ENCODE peak calls at places on chromosomes 6 and 20, in four cellular contexts. G is LoVo; O is effector CD4-positive, alpha-beta T cell; J is NCI-H1105. Q is an unnamed sample.

GRCh38 chr20:40286991-40287531 is 402.0 kb downstream of the MAFB start:
- DNase-seq in G (no peak), O (no peak), J (no peak), Q (no peak)

GRCh38 chr20:39453890-39454289 is 491.7 kb downstream of the DHX35 start:
- DNase-seq in O (no peak), G (no peak), J (no peak), Q (no peak)

GRCh38 chr6:53441035-53441493 is 92.3 kb upstream of the ELOVL5 start:
- DNase-seq in O (no peak), J (no peak), G (no peak), Q (no peak)

GRCh38 chr6:5567352-5567751 is 306.0 kb downstream of the FARS2 start:
- DNase-seq in O (no peak), G (no peak), J (no peak), Q (no peak)

GRCh38 chr6:137927777-137928218 is 60.7 kb downstream of the TNFAIP3 start:
- DNase-seq in J (no peak), O (peak), G (no peak), Q (peak)

GRCh38 chr6:168048724-168049025 is 30.3 kb downstream of the FRMD1 start:
- DNase-seq in G (no peak), J (no peak), O (no peak), Q (no peak)

GRCh38 chr6:159982726-159983506 is 14.0 kb downstream of the IGF2R start:
- DNase-seq in J (no peak), O (no peak), G (no peak), Q (no peak)

GRCh38 chr20:17835941-17836861 is 132.4 kb downstream of the SNX5 start:
- DNase-seq in J (no peak), O (no peak), G (no peak), Q (no peak)

GRCh38 chr6:16731503-16732018 is 29.7 kb downstream of the ATXN1 start:
- DNase-seq in J (no peak), G (no peak), O (no peak), Q (no peak)

GRCh38 chr6:12560315-12560714 is 156.3 kb upstream of the PHACTR1 start:
- DNase-seq in O (no peak), J (no peak), G (no peak), Q (no peak)

GRCh38 chr6:41258196-41258493 is 28.3 kb downstream of the TREM1 start:
- DNase-seq in O (no peak), J (no peak), G (no peak), Q (no peak)

GRCh38 chr20:8234580-8234979 is 102.5 kb downstream of the PLCB1 start:
- DNase-seq in G (no peak), J (no peak), O (no peak), Q (no peak)

GRCh38 chr6:154766288-154766687 is 33.1 kb downstream of the SCAF8 start:
- DNase-seq in O (no peak), G (no peak), J (no peak), Q (no peak)